ENCODE peak calls at places on chromosomes 16 and 17, in six cellular contexts. R is HCT116, W is neural progenitor cell, X is SK-N-SH, A is GM23248, H is PC-3. D is an unnamed sample.

GRCh38 chr16:74500907-74501306 is 79.6 kb upstream of the CLEC18B start:
- DNase-seq in R (no peak), W (no peak), X (no peak), A (no peak), H (no peak), D (no peak)

GRCh38 chr16:31268891-31269290 is 9.1 kb downstream of the ITGAM start:
- DNase-seq in R (no peak), W (no peak), X (no peak), A (no peak), H (no peak), D (no peak)

GRCh38 chr17:61416540-61417363 is 17.1 kb downstream of the TBX2 start:
- DNase-seq in R (peak), W (peak), X (peak), A (peak), H (peak), D (peak)

GRCh38 chr16:31423241-31423640 is 4.9 kb downstream of the COX6A2 start:
- DNase-seq in R (no peak), W (no peak), X (no peak), A (no peak), H (no peak), D (no peak)

GRCh38 chr17:33572615-33573014 is 279.5 kb upstream of the ASIC2 start:
- DNase-seq in R (no peak), W (peak), X (no peak), A (peak), H (peak), D (no peak)

GRCh38 chr17:78788451-78788850 is 6.4 kb upstream of the CYTH1 start:
- DNase-seq in R (no peak), W (no peak), X (no peak), A (no peak), H (no peak), D (no peak)

GRCh38 chr16:85995591-85996461 is 96.9 kb downstream of the IRF8 start:
- DNase-seq in R (no peak), W (no peak), X (no peak), A (no peak), H (no peak), D (no peak)

GRCh38 chr16:82181456-82182185 is 11.6 kb upstream of the MPHOSPH6 start:
- DNase-seq in R (no peak), W (no peak), X (no peak), A (no peak), H (no peak), D (no peak)

GRCh38 chr16:68920349-68920748 is 77.0 kb downstream of the TANGO6 start:
- DNase-seq in R (no peak), W (no peak), X (no peak), A (no peak), H (no peak), D (no peak)

GRCh38 chr16:3640207-3640606 is 14.3 kb upstream of the DNASE1 start:
- DNase-seq in R (no peak), W (no peak), X (peak), A (no peak), H (no peak), D (no peak)

GRCh38 chr16:85782476-85782875 is 16.9 kb downstream of the EMC8 start:
- DNase-seq in R (no peak), W (no peak), X (no peak), A (peak), H (no peak), D (no peak)

GRCh38 chr17:7133424-7133823 is 18.8 kb upstream of the ASGR2 start:
- DNase-seq in R (no peak), W (peak), X (peak), A (peak), H (no peak), D (peak)

GRCh38 chr16:57999971-58000705 is at the start of gene ZNF319:
- DNase-seq in R (no peak), W (peak), X (no peak), A (peak), H (no peak), D (peak)

GRCh38 chr17:47204722-47205418 is 4.3 kb upstream of the MYL4 start:
- DNase-seq in R (no peak), W (no peak), X (no peak), A (peak), H (peak), D (peak)

GRCh38 chr17:34366529-34367107 is 3.6 kb upstream of the CCL1 start:
- DNase-seq in R (no peak), W (no peak), X (no peak), A (no peak), H (no peak), D (no peak)

GRCh38 chr17:70173646-70174045 is 4.3 kb downstream of the KCNJ2 start:
- DNase-seq in R (no peak), W (no peak), X (no peak), A (no peak), H (no peak), D (no peak)

GRCh38 chr17:19410875-19411291 is at the start of gene RNF112:
- DNase-seq in R (no peak), W (peak), X (peak), A (peak), H (no peak), D (no peak)

GRCh38 chr16:10992797-10993196 is 48.4 kb downstream of the CLEC16A start:
- DNase-seq in R (peak), W (no peak), X (no peak), A (peak), H (peak), D (no peak)

GRCh38 chr17:79647456-79647915 is 36.6 kb upstream of the RBFOX3 start:
- DNase-seq in R (no peak), W (no peak), X (peak), A (no peak), H (no peak), D (no peak)

GRCh38 chr17:79943354-79944241 is 92.1 kb downstream of the TBC1D16 start:
- DNase-seq in R (no peak), W (no peak), X (no peak), A (no peak), H (no peak), D (no peak)

GRCh38 chr16:12393208-12393607 is 410.5 kb downstream of the CPPED1 start:
- DNase-seq in R (no peak), W (no peak), X (no peak), A (no peak), H (no peak), D (no peak)

GRCh38 chr16:85403693-85404092 is 209.4 kb upstream of the GSE1 start:
- DNase-seq in R (no peak), W (no peak), X (no peak), A (no peak), H (no peak), D (no peak)

GRCh38 chr17:27975146-27976011 is 67.1 kb upstream of the NLK start:
- DNase-seq in R (no peak), W (no peak), X (no peak), A (peak), H (peak), D (no peak)

GRCh38 chr16:80931985-80932720 is 74.5 kb downstream of the CMC2 start:
- DNase-seq in R (no peak), W (peak), X (peak), A (peak), H (peak), D (no peak)

GRCh38 chr17:81322271-81323082 is 27.4 kb upstream of the SLC38A10 start:
- DNase-seq in R (peak), W (no peak), X (peak), A (peak), H (peak), D (peak)

GRCh38 chr17:2087597-2088211 is 32.8 kb downstream of the HIC1 start:
- DNase-seq in R (no peak), W (no peak), X (no peak), A (peak), H (no peak), D (peak)

GRCh38 chr16:28935924-28936783 is 4.4 kb downstream of the CD19 start:
- DNase-seq in R (peak), W (peak), X (peak), A (peak), H (peak), D (peak)

GRCh38 chr16:19127674-19128131 is 13.9 kb downstream of the ITPRIPL2 start:
- DNase-seq in R (no peak), W (no peak), X (no peak), A (no peak), H (no peak), D (no peak)

DNA sequence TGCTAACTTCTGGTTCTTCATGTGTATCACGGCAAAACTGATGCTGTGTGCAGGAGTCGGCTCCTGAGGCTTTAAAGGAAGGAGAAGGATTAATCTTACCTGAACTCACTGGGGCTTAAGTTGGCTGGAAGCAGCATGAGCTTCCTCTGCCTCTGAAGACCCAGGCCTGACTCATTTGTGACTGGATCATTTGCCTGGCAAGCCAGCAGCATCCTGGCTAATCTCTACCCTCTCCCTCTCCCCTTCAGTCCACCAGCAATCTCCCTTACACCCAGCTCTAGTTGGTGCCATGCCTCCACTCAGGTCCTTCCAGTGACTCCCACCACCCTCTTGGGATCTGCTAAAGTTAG is 150.3 kb downstream of the IRX3 start:
- DNase-seq in R (no peak), W (no peak), X (no peak), A (peak), H (peak), D (no peak)
- H3K9ac ChIP-seq in R (no peak), W (no peak), X (peak), A (peak), H (no peak), D (no peak)

DNA sequence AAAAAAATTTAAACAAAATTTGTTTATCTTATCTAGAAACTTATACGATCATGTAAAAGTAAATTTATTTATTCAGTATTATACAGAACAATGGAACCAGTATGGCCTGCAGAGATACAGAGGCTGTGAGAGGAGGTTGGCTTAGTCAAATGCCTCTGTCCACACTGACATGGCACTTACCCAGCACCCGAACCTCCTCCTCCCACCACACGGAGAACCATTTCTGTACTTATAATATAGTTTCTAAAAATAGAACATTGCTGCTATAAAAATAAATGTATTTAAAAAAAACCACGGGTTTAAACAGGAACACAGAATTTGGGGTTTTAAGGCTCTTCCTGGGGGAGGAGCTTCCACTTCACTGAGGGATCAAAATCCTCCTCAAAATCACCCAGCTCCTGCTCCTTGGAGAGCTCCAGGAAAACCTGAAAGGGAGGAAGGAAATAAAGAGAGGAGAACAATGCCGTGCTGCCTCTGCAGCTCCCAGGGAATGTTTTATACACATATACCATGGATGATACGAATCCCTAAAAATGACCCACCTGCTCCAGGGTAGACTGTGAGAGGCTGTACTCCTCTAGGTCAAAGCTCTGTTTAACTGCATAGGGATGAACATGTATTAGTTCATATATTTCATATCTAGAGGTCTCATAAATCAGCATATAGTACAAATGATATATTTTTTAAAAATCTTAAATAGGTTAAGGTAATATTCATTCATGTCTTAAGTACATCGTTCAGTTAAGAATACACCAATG is 87.3 kb downstream of the ABCA8 start:
- DNase-seq in R (no peak), W (no peak), X (no peak), A (no peak), H (no peak), D (no peak)
- H2AFZ ChIP-seq in R (peak), W (no peak), X (no peak), A (no peak), H (no peak), D (no peak)

DNA sequence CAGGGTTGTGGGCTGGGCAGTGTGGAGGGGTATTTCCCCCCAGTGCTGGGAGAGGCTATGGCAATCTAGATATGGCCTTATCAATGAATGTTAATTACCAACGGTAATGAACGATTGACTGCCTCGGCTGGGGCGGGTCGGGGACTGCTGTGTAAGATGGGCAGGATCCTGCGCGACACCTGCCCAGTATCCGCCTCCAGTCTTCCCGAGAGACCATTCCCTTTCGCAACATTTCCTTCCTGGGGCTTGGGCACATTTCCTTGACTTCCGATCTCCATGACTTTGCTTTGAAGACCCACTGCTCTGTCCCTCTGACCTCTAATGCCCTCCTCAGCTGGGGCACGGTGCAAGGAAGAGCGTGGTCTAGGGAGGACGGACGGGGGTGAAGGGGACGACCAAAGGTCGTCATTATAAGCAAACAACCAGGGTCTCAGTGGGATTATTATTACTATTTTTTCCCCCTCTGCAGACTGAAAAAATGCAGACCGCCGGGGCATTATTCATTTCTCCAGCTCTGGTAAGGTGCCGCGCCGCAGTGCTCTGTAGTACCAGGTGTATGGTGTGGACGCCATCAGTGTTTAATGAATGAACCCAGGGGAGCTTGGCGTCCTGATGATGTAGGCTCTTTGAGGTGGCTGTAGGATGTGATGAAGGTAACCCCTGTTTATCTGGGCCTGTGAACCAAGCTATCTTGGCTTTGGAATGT is 506 bp downstream of the ATP5MC1 start:
- DNase-seq in R (no peak), W (no peak), X (no peak), A (peak), H (no peak), D (no peak)
- TF ChIP-seq EZH2phosphoT487 in R (no peak), W (no peak), X (no peak), A (no peak), H (no peak), D (no peak)

GRCh38 chr17:41664587-41665565 is 23.8 kb upstream of the EIF1 start:
- DNase-seq in R (no peak), W (no peak), X (no peak), A (no peak), H (no peak), D (no peak)
- H3K9ac ChIP-seq in R (peak), W (no peak), X (no peak), A (peak), H (peak), D (peak)

DNA sequence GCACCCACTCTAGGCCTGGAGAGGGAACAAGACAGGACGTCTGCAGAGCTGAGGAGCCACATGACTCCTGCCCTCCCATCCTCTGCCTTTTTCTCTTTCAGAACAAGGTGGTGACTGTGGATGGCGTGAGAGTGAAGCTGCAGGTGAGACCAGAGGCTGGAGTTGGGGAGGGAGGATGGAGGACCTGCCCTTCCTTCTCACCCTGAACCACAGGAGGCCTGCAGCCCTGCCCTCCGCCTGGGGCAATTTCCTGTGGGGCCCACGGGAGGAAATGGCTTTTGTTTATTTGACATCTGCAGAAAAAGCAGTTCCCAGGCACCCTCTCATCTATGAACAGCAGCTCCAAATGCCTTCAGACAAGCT is 5.1 kb downstream of the RAB37 start:
- DNase-seq in R (no peak), W (no peak), X (no peak), A (no peak), H (peak), D (peak)
- H2AFZ ChIP-seq in R (no peak), W (no peak), X (no peak), A (no peak), H (no peak), D (peak)

D was measured in MM.1S.